ENCODE peak calls at places on chromosomes 16 and 17, in six cellular contexts. One of them, this sample, is unnamed.
A peak's percentile ranks its signal among the peaks of the same experiment; 100 is the strongest.

GRCh38 chr16:87678618-87679017 is 76.3 kb downstream of the JPH3 start:
- DNase-seq in RWPE1: no peak
- DNase-seq in cardiac fibroblast: peak; percentile 5
- DNase-seq in IMR-90: no peak
- DNase-seq in cardiac muscle cell: no peak
- DNase-seq in Peyer's patch: no peak
- DNase-seq in this sample: no peak

GRCh38 chr16:22210854-22211253 is 4.8 kb downstream of the EEF2K start:
- DNase-seq in Peyer's patch: no peak
- DNase-seq in RWPE1: no peak
- DNase-seq in IMR-90: no peak
- DNase-seq in cardiac fibroblast: no peak
- DNase-seq in cardiac muscle cell: no peak
- DNase-seq in this sample: no peak

GRCh38 chr16:65278874-65279273 is 157.0 kb upstream of the CDH11 start:
- DNase-seq in cardiac muscle cell: no peak
- DNase-seq in IMR-90: no peak
- DNase-seq in cardiac fibroblast: no peak
- DNase-seq in RWPE1: no peak
- DNase-seq in Peyer's patch: no peak
- DNase-seq in this sample: no peak

GRCh38 chr16:22813223-22813945 is 578 bp upstream of the HS3ST2 start:
- DNase-seq in Peyer's patch: peak; percentile 52
- DNase-seq in IMR-90: peak; percentile 7
- DNase-seq in cardiac muscle cell: peak; percentile 23
- DNase-seq in cardiac fibroblast: peak; percentile 12
- DNase-seq in RWPE1: peak; percentile 65
- DNase-seq in this sample: peak; percentile 34

GRCh38 chr16:58409316-58409973 is 17.2 kb downstream of the GINS3 start:
- DNase-seq in cardiac muscle cell: peak; percentile 70
- DNase-seq in cardiac fibroblast: peak; percentile 79
- DNase-seq in RWPE1: peak; percentile 19
- DNase-seq in Peyer's patch: no peak
- DNase-seq in IMR-90: peak; percentile 7
- DNase-seq in this sample: peak; percentile 28

GRCh38 chr17:57067162-57067561 is 17.9 kb upstream of the AKAP1 start:
- DNase-seq in Peyer's patch: no peak
- DNase-seq in cardiac fibroblast: no peak
- DNase-seq in IMR-90: no peak
- DNase-seq in RWPE1: no peak
- DNase-seq in cardiac muscle cell: no peak
- DNase-seq in this sample: no peak

GRCh38 chr17:10316986-10317834 is 55.6 kb downstream of the MYH13 start:
- DNase-seq in Peyer's patch: peak; percentile 73
- DNase-seq in cardiac muscle cell: peak; percentile 78
- DNase-seq in cardiac fibroblast: peak; percentile 79
- DNase-seq in IMR-90: peak; percentile 41
- DNase-seq in RWPE1: no peak
- DNase-seq in this sample: peak; percentile 65

GRCh38 chr17:19510903-19511302 is 22.8 kb upstream of the SLC47A1 start:
- DNase-seq in IMR-90: no peak
- DNase-seq in cardiac muscle cell: no peak
- DNase-seq in Peyer's patch: no peak
- DNase-seq in RWPE1: no peak
- DNase-seq in cardiac fibroblast: no peak
- DNase-seq in this sample: no peak

GRCh38 chr16:1678500-1679098 is 520 bp downstream of the JPT2 start:
- DNase-seq in IMR-90: peak; percentile 24
- DNase-seq in RWPE1: peak; percentile 30
- DNase-seq in Peyer's patch: peak; percentile 66
- DNase-seq in cardiac muscle cell: peak; percentile 22
- DNase-seq in cardiac fibroblast: peak; percentile 34
- DNase-seq in this sample: peak; percentile 18

GRCh38 chr16:58331024-58331707 is 36.3 kb upstream of the PRSS54 start:
- DNase-seq in RWPE1: no peak
- DNase-seq in cardiac fibroblast: no peak
- DNase-seq in Peyer's patch: no peak
- DNase-seq in cardiac muscle cell: no peak
- DNase-seq in IMR-90: no peak
- DNase-seq in this sample: no peak

GRCh38 chr17:49585422-49586027 is 9.9 kb downstream of the NXPH3 start:
- DNase-seq in IMR-90: no peak
- DNase-seq in cardiac fibroblast: peak; percentile 20
- DNase-seq in RWPE1: no peak
- DNase-seq in Peyer's patch: no peak
- DNase-seq in cardiac muscle cell: no peak
- DNase-seq in this sample: no peak

GRCh38 chr17:74059471-74059870 is 144.0 kb upstream of the RPL38 start:
- DNase-seq in RWPE1: no peak
- DNase-seq in Peyer's patch: no peak
- DNase-seq in IMR-90: no peak
- DNase-seq in cardiac muscle cell: no peak
- DNase-seq in cardiac fibroblast: no peak
- DNase-seq in this sample: no peak

GRCh38 chr17:17765359-17765758 is 71.4 kb downstream of the SREBF1 start:
- DNase-seq in RWPE1: no peak
- DNase-seq in cardiac fibroblast: no peak
- DNase-seq in IMR-90: peak; percentile 62
- DNase-seq in Peyer's patch: no peak
- DNase-seq in cardiac muscle cell: no peak
- DNase-seq in this sample: no peak

GRCh38 chr16:68328151-68328859 is 17.5 kb downstream of the PRMT7 start:
- DNase-seq in cardiac muscle cell: peak; percentile 88
- DNase-seq in RWPE1: peak; percentile 85
- DNase-seq in IMR-90: peak; percentile 83
- DNase-seq in cardiac fibroblast: peak; percentile 89
- DNase-seq in Peyer's patch: peak; percentile 75
- DNase-seq in this sample: peak; percentile 81

GRCh38 chr17:51710289-51710979 is 448.1 kb downstream of the CA10 start:
- DNase-seq in RWPE1: no peak
- DNase-seq in Peyer's patch: no peak
- DNase-seq in IMR-90: no peak
- DNase-seq in cardiac muscle cell: no peak
- DNase-seq in cardiac fibroblast: no peak
- DNase-seq in this sample: no peak

GRCh38 chr16:88651276-88651988 is 579 bp upstream of the CYBA start:
- DNase-seq in IMR-90: no peak
- DNase-seq in cardiac fibroblast: no peak
- DNase-seq in cardiac muscle cell: no peak
- DNase-seq in Peyer's patch: no peak
- DNase-seq in RWPE1: no peak
- DNase-seq in this sample: no peak

GRCh38 chr17:80989586-80989913 is 2.1 kb upstream of the CHMP6 start:
- DNase-seq in cardiac muscle cell: no peak
- DNase-seq in Peyer's patch: no peak
- DNase-seq in RWPE1: no peak
- DNase-seq in cardiac fibroblast: no peak
- DNase-seq in IMR-90: no peak
- DNase-seq in this sample: no peak

GRCh38 chr16:27759301-27759871 is 209.4 kb downstream of the KATNIP start:
- DNase-seq in IMR-90: peak; percentile 72
- DNase-seq in Peyer's patch: no peak
- DNase-seq in RWPE1: peak; percentile 40
- DNase-seq in cardiac muscle cell: peak; percentile 53
- DNase-seq in cardiac fibroblast: peak; percentile 48
- DNase-seq in this sample: peak; percentile 78

GRCh38 chr17:40443988-40444899 is 994 bp downstream of the IGFBP4 start:
- DNase-seq in Peyer's patch: peak; percentile 62
- DNase-seq in RWPE1: no peak
- DNase-seq in cardiac fibroblast: peak; percentile 58
- DNase-seq in IMR-90: peak; percentile 19
- DNase-seq in cardiac muscle cell: peak; percentile 48
- DNase-seq in this sample: no peak
- TF ChIP-seq CTCF in Peyer's patch: no peak
- TF ChIP-seq CTCF in RWPE1: peak; percentile 43
- TF ChIP-seq CTCF in cardiac fibroblast: no peak
- TF ChIP-seq CTCF in IMR-90: no peak
- TF ChIP-seq CTCF in cardiac muscle cell: no peak
- TF ChIP-seq CTCF in this sample: peak; percentile 15

GRCh38 chr16:69371564-69371963 is 14.2 kb downstream of the TERF2 start:
- DNase-seq in Peyer's patch: no peak
- DNase-seq in cardiac muscle cell: no peak
- DNase-seq in RWPE1: no peak
- DNase-seq in IMR-90: no peak
- DNase-seq in cardiac fibroblast: no peak
- DNase-seq in this sample: no peak
- TF ChIP-seq CTCF in Peyer's patch: no peak
- TF ChIP-seq CTCF in cardiac muscle cell: no peak
- TF ChIP-seq CTCF in RWPE1: no peak
- TF ChIP-seq CTCF in IMR-90: no peak
- TF ChIP-seq CTCF in cardiac fibroblast: no peak
- TF ChIP-seq CTCF in this sample: no peak

DNA sequence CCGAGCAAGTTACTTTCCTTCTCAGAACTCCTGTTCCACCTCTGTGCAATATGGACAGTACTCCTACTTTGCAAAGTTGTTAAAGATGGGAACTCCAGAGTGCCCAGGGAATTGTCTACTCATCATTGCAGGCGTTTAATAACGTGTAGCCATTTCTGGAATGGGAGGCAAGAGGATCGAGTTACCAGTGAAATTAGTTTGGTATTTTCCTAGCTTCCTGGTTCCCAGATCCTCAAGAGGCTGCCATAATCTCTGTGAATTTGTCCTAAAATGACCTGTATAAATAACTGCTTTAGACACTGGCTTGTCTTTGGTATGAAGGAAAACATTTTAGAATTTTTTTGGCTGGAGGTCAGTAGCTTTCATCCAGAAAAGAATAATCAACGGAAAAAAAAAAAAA is 27.7 kb downstream of the WWOX start:
- DNase-seq in IMR-90: peak; percentile 33
- DNase-seq in cardiac muscle cell: peak; percentile 43
- DNase-seq in RWPE1: no peak
- DNase-seq in Peyer's patch: no peak
- DNase-seq in cardiac fibroblast: peak; percentile 67
- DNase-seq in this sample: no peak
- TF ChIP-seq CTCF in IMR-90: no peak
- TF ChIP-seq CTCF in cardiac muscle cell: no peak
- TF ChIP-seq CTCF in RWPE1: no peak
- TF ChIP-seq CTCF in Peyer's patch: no peak
- TF ChIP-seq CTCF in cardiac fibroblast: no peak
- TF ChIP-seq CTCF in this sample: no peak

DNA sequence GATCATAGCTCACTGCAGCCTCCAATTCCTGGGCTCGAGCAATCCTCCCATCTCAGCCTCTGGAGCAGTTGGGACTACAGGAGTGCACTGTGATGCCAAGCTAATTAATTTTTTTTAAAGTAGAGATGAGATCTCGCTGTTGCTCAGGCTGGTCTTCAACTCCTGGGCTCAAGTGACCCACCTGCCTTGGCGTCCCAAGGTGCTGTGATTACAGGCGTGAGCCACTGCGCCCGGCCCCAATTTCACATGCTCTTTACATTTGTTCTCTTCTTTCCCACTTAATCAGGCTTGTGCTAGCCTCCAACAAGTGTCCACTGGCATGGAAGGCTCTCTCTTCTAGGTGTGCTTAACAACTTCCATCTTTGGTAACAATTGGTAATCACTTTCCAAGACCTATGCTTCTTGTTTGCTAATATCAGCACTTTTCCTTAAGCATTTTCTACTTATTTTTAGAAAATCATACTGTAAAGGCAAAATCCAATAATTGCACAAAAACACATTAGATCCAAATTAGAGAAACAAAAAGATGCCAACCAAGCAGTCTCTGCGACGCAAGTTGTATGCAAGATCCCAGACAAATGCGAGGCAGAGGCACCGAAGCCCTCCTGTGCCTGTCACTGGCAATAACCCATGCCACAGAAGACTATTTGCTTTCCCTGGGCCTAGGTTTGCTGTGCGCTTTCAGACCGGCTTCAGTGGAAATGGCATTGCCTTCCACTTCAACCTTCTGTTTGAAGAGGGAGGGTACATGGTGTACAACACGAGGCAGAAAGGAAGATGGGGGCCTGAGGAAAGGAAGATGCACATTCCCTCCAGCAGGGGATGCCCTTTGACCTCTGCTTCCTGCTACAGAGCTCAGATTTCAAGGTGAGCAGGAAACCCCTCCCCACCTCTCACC is 52.6 kb downstream of the NOS2 start:
- DNase-seq in IMR-90: no peak
- DNase-seq in Peyer's patch: no peak
- DNase-seq in cardiac muscle cell: no peak
- DNase-seq in cardiac fibroblast: no peak
- DNase-seq in RWPE1: no peak
- DNase-seq in this sample: no peak
- TF ChIP-seq CTCF in IMR-90: peak; percentile 15
- TF ChIP-seq CTCF in Peyer's patch: peak; percentile 14
- TF ChIP-seq CTCF in cardiac muscle cell: peak; percentile 32
- TF ChIP-seq CTCF in cardiac fibroblast: peak; percentile 30
- TF ChIP-seq CTCF in RWPE1: peak; percentile 9
- TF ChIP-seq CTCF in this sample: peak; percentile 70

DNA sequence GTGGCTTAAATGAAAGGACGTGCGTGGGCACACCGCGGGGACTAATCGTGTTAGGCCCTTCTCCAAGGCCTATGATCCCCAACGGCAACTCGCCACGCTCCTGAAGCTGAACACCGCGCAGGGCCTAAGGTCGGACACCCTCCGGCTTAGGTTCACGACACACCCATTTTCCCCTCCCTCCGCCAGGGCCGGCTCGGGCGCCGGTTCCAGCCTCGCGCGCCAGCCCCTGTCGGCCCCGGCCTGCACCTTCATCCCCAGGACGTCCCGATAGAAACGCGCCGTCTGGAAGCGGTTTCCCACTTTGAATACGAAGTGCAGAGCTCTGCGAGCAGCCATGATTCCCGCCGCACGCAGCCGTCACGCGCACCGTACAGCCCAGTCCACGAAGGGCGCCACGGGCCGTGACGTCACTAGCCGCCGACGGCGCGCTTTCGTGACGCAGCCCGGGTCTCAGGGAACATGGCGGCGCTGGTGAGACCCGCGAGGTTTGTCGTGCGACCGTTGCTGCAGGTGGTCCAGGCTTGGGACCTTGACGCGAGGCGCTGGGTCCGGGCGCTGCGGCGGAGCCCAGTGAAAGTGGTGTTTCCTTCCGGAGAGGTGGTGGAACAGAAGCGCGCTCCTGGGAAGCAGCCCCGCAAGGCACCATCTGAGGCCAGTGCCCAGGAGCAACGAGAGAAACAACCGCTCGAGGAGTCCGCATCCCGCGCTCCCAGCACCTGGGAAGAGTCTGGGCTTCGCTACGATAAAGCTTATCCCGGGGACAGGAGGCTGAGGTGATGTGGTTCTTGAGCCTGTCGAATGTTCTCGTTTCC is at the start of the genes GLOD4 and MRM3:
- DNase-seq in cardiac fibroblast: peak; percentile 86
- DNase-seq in cardiac muscle cell: peak; percentile 92
- DNase-seq in IMR-90: peak; percentile 85
- DNase-seq in Peyer's patch: peak; percentile 96
- DNase-seq in RWPE1: peak; percentile 90
- DNase-seq in this sample: peak; percentile 80
- TF ChIP-seq CTCF in cardiac fibroblast: no peak
- TF ChIP-seq CTCF in cardiac muscle cell: no peak
- TF ChIP-seq CTCF in IMR-90: no peak
- TF ChIP-seq CTCF in Peyer's patch: peak; percentile 45
- TF ChIP-seq CTCF in RWPE1: no peak
- TF ChIP-seq CTCF in this sample: peak; percentile 43